ENCODE peak calls at places on chromosomes 4 and X, in seven cellular contexts. One of them, this sample, is unnamed.

GRCh38 chr4:12439633-12440305 is 1011.1 kb upstream of the HS3ST1 start:
- DNase-seq in mammary epithelial cell: peak; percentile 37
- DNase-seq in cardiac muscle cell: no peak
- DNase-seq in transverse colon: no peak
- DNase-seq in Caco-2: no peak
- DNase-seq in endothelial cell: no peak
- DNase-seq in BJ: no peak
- DNase-seq in this sample: no peak

GRCh38 chrX:12956704-12957541 is 18.0 kb upstream of the TMSB4X start:
- DNase-seq in mammary epithelial cell: peak; percentile 69
- DNase-seq in cardiac muscle cell: no peak
- DNase-seq in transverse colon: no peak
- DNase-seq in Caco-2: no peak
- DNase-seq in endothelial cell: no peak
- DNase-seq in BJ: no peak
- DNase-seq in this sample: no peak

GRCh38 chrX:84735025-84735424 is 232.8 kb upstream of the HDX start:
- DNase-seq in mammary epithelial cell: peak; percentile 77
- DNase-seq in cardiac muscle cell: no peak
- DNase-seq in transverse colon: no peak
- DNase-seq in Caco-2: peak; percentile 81
- DNase-seq in endothelial cell: no peak
- DNase-seq in BJ: no peak
- DNase-seq in this sample: no peak

GRCh38 chrX:120269379-120270035 is 18.9 kb downstream of the ZBTB33 start:
- DNase-seq in mammary epithelial cell: peak; percentile 71
- DNase-seq in cardiac muscle cell: no peak
- DNase-seq in transverse colon: no peak
- DNase-seq in Caco-2: no peak
- DNase-seq in endothelial cell: no peak
- DNase-seq in BJ: no peak
- DNase-seq in this sample: no peak

GRCh38 chr4:52028970-52029369 is 8.8 kb upstream of the LRRC66 start:
- DNase-seq in mammary epithelial cell: peak; percentile 72
- DNase-seq in cardiac muscle cell: no peak
- DNase-seq in transverse colon: no peak
- DNase-seq in Caco-2: no peak
- DNase-seq in endothelial cell: no peak
- DNase-seq in BJ: no peak
- DNase-seq in this sample: no peak

GRCh38 chrX:69163936-69164741 is 1.1 kb downstream of the PJA1 start:
- DNase-seq in mammary epithelial cell: no peak
- DNase-seq in cardiac muscle cell: no peak
- DNase-seq in transverse colon: peak; percentile 27
- DNase-seq in Caco-2: no peak
- DNase-seq in endothelial cell: no peak
- DNase-seq in BJ: no peak
- DNase-seq in this sample: no peak

GRCh38 chr4:167966161-167966560 is 126.2 kb upstream of the ANXA10 start:
- DNase-seq in mammary epithelial cell: peak; percentile 47
- DNase-seq in cardiac muscle cell: no peak
- DNase-seq in transverse colon: no peak
- DNase-seq in Caco-2: no peak
- DNase-seq in endothelial cell: no peak
- DNase-seq in BJ: no peak
- DNase-seq in this sample: no peak

GRCh38 chr4:10320130-10320529 is 137.1 kb downstream of the ZNF518B start:
- DNase-seq in mammary epithelial cell: no peak
- DNase-seq in cardiac muscle cell: no peak
- DNase-seq in transverse colon: no peak
- DNase-seq in Caco-2: peak; percentile 44
- DNase-seq in endothelial cell: no peak
- DNase-seq in BJ: no peak
- DNase-seq in this sample: no peak

GRCh38 chr4:123060039-123060770 is 137.8 kb upstream of the NUDT6 start:
- DNase-seq in mammary epithelial cell: no peak
- DNase-seq in cardiac muscle cell: no peak
- DNase-seq in transverse colon: no peak
- DNase-seq in Caco-2: no peak
- DNase-seq in endothelial cell: no peak
- DNase-seq in BJ: no peak
- DNase-seq in this sample: no peak

GRCh38 chrX:152876931-152877840 is 20.7 kb upstream of the ZNF185 start:
- DNase-seq in mammary epithelial cell: peak; percentile 40
- DNase-seq in cardiac muscle cell: no peak
- DNase-seq in transverse colon: no peak
- DNase-seq in Caco-2: no peak
- DNase-seq in endothelial cell: no peak
- DNase-seq in BJ: no peak
- DNase-seq in this sample: no peak

GRCh38 chr4:151325320-151326246 is at the start of gene SH3D19:
- DNase-seq in mammary epithelial cell: peak; percentile 78
- DNase-seq in cardiac muscle cell: peak; percentile 64
- DNase-seq in transverse colon: peak; percentile 88
- DNase-seq in Caco-2: peak; percentile 90
- DNase-seq in endothelial cell: peak; percentile 82
- DNase-seq in BJ: peak; percentile 21
- DNase-seq in this sample: peak; percentile 48

GRCh38 chrX:139931646-139932076 is 1.2 kb downstream of the ATP11C start:
- DNase-seq in mammary epithelial cell: no peak
- DNase-seq in cardiac muscle cell: no peak
- DNase-seq in transverse colon: no peak
- DNase-seq in Caco-2: no peak
- DNase-seq in endothelial cell: no peak
- DNase-seq in BJ: no peak
- DNase-seq in this sample: peak; percentile 25

GRCh38 chrX:48695524-48695875 is 1.0 kb upstream of the SUV39H1 start:
- DNase-seq in mammary epithelial cell: peak; percentile 5
- DNase-seq in cardiac muscle cell: no peak
- DNase-seq in transverse colon: no peak
- DNase-seq in Caco-2: no peak
- DNase-seq in endothelial cell: no peak
- DNase-seq in BJ: no peak
- DNase-seq in this sample: no peak

GRCh38 chrX:149453030-149453429 is 52.1 kb downstream of the IDS start:
- DNase-seq in mammary epithelial cell: peak; percentile 52
- DNase-seq in cardiac muscle cell: no peak
- DNase-seq in transverse colon: no peak
- DNase-seq in Caco-2: no peak
- DNase-seq in endothelial cell: no peak
- DNase-seq in BJ: no peak
- DNase-seq in this sample: no peak

GRCh38 chr4:4712800-4713528 is 146.5 kb upstream of the MSX1 start:
- DNase-seq in mammary epithelial cell: no peak
- DNase-seq in cardiac muscle cell: no peak
- DNase-seq in transverse colon: no peak
- DNase-seq in Caco-2: no peak
- DNase-seq in endothelial cell: no peak
- DNase-seq in BJ: peak; percentile 35
- DNase-seq in this sample: no peak

GRCh38 chr4:71187399-71188196 is 151.2 kb upstream of the SLC4A4 start:
- DNase-seq in mammary epithelial cell: peak; percentile 1
- DNase-seq in cardiac muscle cell: peak; percentile 36
- DNase-seq in transverse colon: peak; percentile 56
- DNase-seq in Caco-2: no peak
- DNase-seq in endothelial cell: peak; percentile 11
- DNase-seq in BJ: no peak
- DNase-seq in this sample: peak; percentile 13

GRCh38 chrX:1529328-1529727 is 7.7 kb downstream of the P2RY8 start:
- DNase-seq in mammary epithelial cell: no peak
- DNase-seq in cardiac muscle cell: no peak
- DNase-seq in transverse colon: no peak
- DNase-seq in Caco-2: no peak
- DNase-seq in endothelial cell: no peak
- DNase-seq in BJ: no peak
- DNase-seq in this sample: no peak

GRCh38 chr4:16194199-16194598 is 32.1 kb downstream of the TAPT1 start:
- DNase-seq in mammary epithelial cell: peak; percentile 46
- DNase-seq in cardiac muscle cell: no peak
- DNase-seq in transverse colon: no peak
- DNase-seq in Caco-2: no peak
- DNase-seq in endothelial cell: no peak
- DNase-seq in BJ: no peak
- DNase-seq in this sample: no peak

GRCh38 chr4:113675731-113676707 is 85.5 kb downstream of the CAMK2D start:
- DNase-seq in mammary epithelial cell: no peak
- DNase-seq in cardiac muscle cell: no peak
- DNase-seq in transverse colon: no peak
- DNase-seq in Caco-2: no peak
- DNase-seq in endothelial cell: no peak
- DNase-seq in BJ: no peak
- DNase-seq in this sample: no peak

GRCh38 chr4:152363086-152363485 is 172.8 kb downstream of the FBXW7 start:
- DNase-seq in mammary epithelial cell: no peak
- DNase-seq in cardiac muscle cell: no peak
- DNase-seq in transverse colon: no peak
- DNase-seq in Caco-2: no peak
- DNase-seq in endothelial cell: no peak
- DNase-seq in BJ: peak; percentile 75
- DNase-seq in this sample: no peak

GRCh38 chrX:131366387-131366786 is 77.3 kb upstream of the IGSF1 start:
- DNase-seq in mammary epithelial cell: no peak
- DNase-seq in cardiac muscle cell: peak; percentile 33
- DNase-seq in transverse colon: no peak
- DNase-seq in Caco-2: no peak
- DNase-seq in endothelial cell: no peak
- DNase-seq in BJ: no peak
- DNase-seq in this sample: no peak

GRCh38 chrX:152822383-152823086 is 8.0 kb downstream of the CETN2 start:
- DNase-seq in mammary epithelial cell: no peak
- DNase-seq in cardiac muscle cell: no peak
- DNase-seq in transverse colon: no peak
- DNase-seq in Caco-2: no peak
- DNase-seq in endothelial cell: no peak
- DNase-seq in BJ: no peak
- DNase-seq in this sample: no peak

GRCh38 chr4:131526686-131527085 is 1622.4 kb upstream of the PCDH10 start:
- DNase-seq in mammary epithelial cell: no peak
- DNase-seq in cardiac muscle cell: no peak
- DNase-seq in transverse colon: no peak
- DNase-seq in Caco-2: no peak
- DNase-seq in endothelial cell: no peak
- DNase-seq in BJ: no peak
- DNase-seq in this sample: no peak

GRCh38 chrX:103780701-103781402 is 4.2 kb downstream of the PLP1 start:
- DNase-seq in mammary epithelial cell: no peak
- DNase-seq in cardiac muscle cell: no peak
- DNase-seq in transverse colon: no peak
- DNase-seq in Caco-2: no peak
- DNase-seq in endothelial cell: no peak
- DNase-seq in BJ: no peak
- DNase-seq in this sample: no peak

GRCh38 chrX:51779306-51779705 is 36.1 kb downstream of the GSPT2 start:
- DNase-seq in mammary epithelial cell: no peak
- DNase-seq in cardiac muscle cell: no peak
- DNase-seq in transverse colon: no peak
- DNase-seq in Caco-2: no peak
- DNase-seq in endothelial cell: no peak
- DNase-seq in BJ: no peak
- DNase-seq in this sample: no peak

GRCh38 chr4:13171292-13172057 is 312.7 kb downstream of the RAB28 start:
- DNase-seq in mammary epithelial cell: no peak
- DNase-seq in cardiac muscle cell: no peak
- DNase-seq in transverse colon: no peak
- DNase-seq in Caco-2: no peak
- DNase-seq in endothelial cell: no peak
- DNase-seq in BJ: no peak
- DNase-seq in this sample: no peak

GRCh38 chr4:8735236-8736082 is 136.2 kb downstream of the HMX1 start:
- DNase-seq in mammary epithelial cell: no peak
- DNase-seq in cardiac muscle cell: no peak
- DNase-seq in transverse colon: no peak
- DNase-seq in Caco-2: no peak
- DNase-seq in endothelial cell: no peak
- DNase-seq in BJ: no peak
- DNase-seq in this sample: no peak
- TF ChIP-seq CTCF in mammary epithelial cell: no peak
- TF ChIP-seq CTCF in cardiac muscle cell: no peak
- TF ChIP-seq CTCF in transverse colon: no peak
- TF ChIP-seq CTCF in Caco-2: no peak
- TF ChIP-seq CTCF in endothelial cell: no peak
- TF ChIP-seq CTCF in BJ: no peak
- TF ChIP-seq CTCF in this sample: no peak

GRCh38 chrX:43953218-43953617 is 20.0 kb downstream of the NDP start:
- DNase-seq in mammary epithelial cell: no peak
- DNase-seq in cardiac muscle cell: no peak
- DNase-seq in transverse colon: no peak
- DNase-seq in Caco-2: no peak
- DNase-seq in endothelial cell: no peak
- DNase-seq in BJ: no peak
- DNase-seq in this sample: no peak

DNA sequence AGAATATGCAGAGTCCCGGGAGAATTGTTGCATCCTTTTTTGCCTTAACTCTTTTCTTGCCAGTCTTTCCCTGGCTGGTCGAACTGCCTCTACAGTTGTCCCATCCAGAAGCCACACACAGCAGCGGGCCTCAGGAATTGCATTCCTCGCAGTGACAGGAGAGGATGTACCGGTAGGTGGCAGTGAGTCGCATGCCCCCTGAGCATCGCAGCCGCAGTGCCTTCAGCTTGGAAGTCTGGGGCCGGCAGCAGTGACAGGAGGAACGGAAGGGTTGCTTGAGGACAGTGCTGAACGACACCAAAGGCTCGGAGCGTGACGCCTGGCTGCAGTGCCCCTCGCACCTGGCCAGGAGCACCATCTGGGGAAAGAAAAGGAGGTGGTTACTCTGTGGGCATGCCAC is 23.5 kb downstream of the NDP start:
- DNase-seq in mammary epithelial cell: no peak
- DNase-seq in cardiac muscle cell: peak; percentile 67
- DNase-seq in transverse colon: peak; percentile 22
- DNase-seq in Caco-2: peak; percentile 35
- DNase-seq in endothelial cell: peak; percentile 32
- DNase-seq in BJ: no peak
- DNase-seq in this sample: peak; percentile 16
- TF ChIP-seq CTCF in mammary epithelial cell: no peak
- TF ChIP-seq CTCF in cardiac muscle cell: peak; percentile 32
- TF ChIP-seq CTCF in transverse colon: no peak
- TF ChIP-seq CTCF in Caco-2: peak; percentile 43
- TF ChIP-seq CTCF in endothelial cell: no peak
- TF ChIP-seq CTCF in BJ: peak; percentile 21
- TF ChIP-seq CTCF in this sample: peak; percentile 58

GRCh38 chrX:138034136-138034535 is 468.2 kb downstream of the ZIC3 start:
- DNase-seq in mammary epithelial cell: no peak
- DNase-seq in cardiac muscle cell: peak; percentile 11
- DNase-seq in transverse colon: no peak
- DNase-seq in Caco-2: no peak
- DNase-seq in endothelial cell: no peak
- DNase-seq in BJ: no peak
- DNase-seq in this sample: no peak
- TF ChIP-seq CTCF in mammary epithelial cell: no peak
- TF ChIP-seq CTCF in cardiac muscle cell: no peak
- TF ChIP-seq CTCF in transverse colon: no peak
- TF ChIP-seq CTCF in Caco-2: no peak
- TF ChIP-seq CTCF in endothelial cell: no peak
- TF ChIP-seq CTCF in BJ: no peak
- TF ChIP-seq CTCF in this sample: peak; percentile 30

DNA sequence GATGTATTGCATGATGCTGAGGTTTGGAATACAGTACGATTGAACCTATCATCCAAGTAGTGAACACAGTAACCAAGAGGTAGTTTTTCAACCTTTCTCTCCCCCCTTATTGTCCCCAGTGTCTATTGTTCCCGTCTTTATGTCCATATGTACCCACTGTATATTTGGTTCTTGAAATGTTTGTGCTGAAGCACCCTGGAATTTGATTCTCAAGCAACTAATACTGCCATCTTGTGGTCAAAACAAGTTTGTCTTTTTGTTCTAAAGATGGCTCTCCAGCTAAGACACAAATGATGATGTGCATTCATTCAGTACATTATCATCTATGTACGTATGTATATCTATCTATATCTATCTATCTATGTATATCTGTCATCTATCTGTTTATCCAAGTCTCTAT is 33.5 kb upstream of the DCX start:
- DNase-seq in mammary epithelial cell: peak; percentile 35
- DNase-seq in cardiac muscle cell: peak; percentile 78
- DNase-seq in transverse colon: no peak
- DNase-seq in Caco-2: no peak
- DNase-seq in endothelial cell: peak; percentile 2
- DNase-seq in BJ: no peak
- DNase-seq in this sample: no peak
- TF ChIP-seq CTCF in mammary epithelial cell: peak; percentile 50
- TF ChIP-seq CTCF in cardiac muscle cell: peak; percentile 46
- TF ChIP-seq CTCF in transverse colon: peak; percentile 44
- TF ChIP-seq CTCF in Caco-2: peak; percentile 42
- TF ChIP-seq CTCF in endothelial cell: peak; percentile 55
- TF ChIP-seq CTCF in BJ: peak; percentile 48
- TF ChIP-seq CTCF in this sample: peak; percentile 79